ENCODE peak calls at places on chromosomes 6 and 20, in four cellular contexts. One of them, this sample, is unnamed.

GRCh38 chr6:80489911-80490635 is 383.6 kb downstream of the BCKDHB start:
- DNase-seq in H1: no peak
- DNase-seq in HepG2: no peak
- DNase-seq in K562: no peak
- DNase-seq in this sample: no peak

GRCh38 chr20:15320941-15321340 is 983.5 kb upstream of the FLRT3 start:
- DNase-seq in H1: no peak
- DNase-seq in K562: no peak
- DNase-seq in HepG2: no peak
- DNase-seq in this sample: no peak

GRCh38 chr20:52103911-52104545 is 87.6 kb downstream of the ZFP64 start:
- DNase-seq in HepG2: no peak
- DNase-seq in K562: no peak
- DNase-seq in H1: peak; percentile 65
- DNase-seq in this sample: no peak

GRCh38 chr20:38136421-38137245 is 28.4 kb downstream of the TGM2 start:
- DNase-seq in HepG2: no peak
- DNase-seq in K562: no peak
- DNase-seq in H1: no peak
- DNase-seq in this sample: no peak

GRCh38 chr6:32529697-32530429 is at the start of gene HLA-DRB5:
- DNase-seq in K562: no peak
- DNase-seq in H1: no peak
- DNase-seq in HepG2: no peak
- DNase-seq in this sample: no peak

GRCh38 chr20:62753626-62754025 is 42.6 kb upstream of the MRGBP start:
- DNase-seq in K562: no peak
- DNase-seq in HepG2: no peak
- DNase-seq in H1: no peak
- DNase-seq in this sample: no peak

GRCh38 chr20:32358632-32358882 is 426 bp downstream of the ASXL1 start:
- DNase-seq in K562: no peak
- DNase-seq in H1: no peak
- DNase-seq in HepG2: no peak
- DNase-seq in this sample: no peak

GRCh38 chr6:24522090-24522820 is 27.5 kb downstream of the ALDH5A1 start:
- DNase-seq in K562: peak; percentile 38
- DNase-seq in H1: no peak
- DNase-seq in HepG2: no peak
- DNase-seq in this sample: no peak

GRCh38 chr20:53679597-53680309 is 86.1 kb upstream of the ZNF217 start:
- DNase-seq in H1: no peak
- DNase-seq in K562: no peak
- DNase-seq in HepG2: peak; percentile 50
- DNase-seq in this sample: no peak

GRCh38 chr6:105243487-105243886 is 63.7 kb upstream of the POPDC3 start:
- DNase-seq in HepG2: no peak
- DNase-seq in H1: no peak
- DNase-seq in K562: no peak
- DNase-seq in this sample: no peak

GRCh38 chr20:1414982-1415381 is 22.1 kb upstream of the FKBP1A start:
- DNase-seq in HepG2: no peak
- DNase-seq in K562: no peak
- DNase-seq in H1: no peak
- DNase-seq in this sample: no peak

GRCh38 chr6:149961728-149962425 is 1.9 kb upstream of the ULBP1 start:
- DNase-seq in H1: no peak
- DNase-seq in K562: peak; percentile 25
- DNase-seq in HepG2: no peak
- DNase-seq in this sample: peak; percentile 53

GRCh38 chr6:139187489-139187888 is 52.6 kb downstream of the HECA start:
- DNase-seq in HepG2: no peak
- DNase-seq in H1: no peak
- DNase-seq in K562: no peak
- DNase-seq in this sample: no peak

GRCh38 chr6:56435326-56435725 is 187.9 kb upstream of the COL21A1 start:
- DNase-seq in HepG2: no peak
- DNase-seq in H1: no peak
- DNase-seq in K562: no peak
- DNase-seq in this sample: no peak

GRCh38 chr6:34964564-34964963 is 75.5 kb downstream of the ANKS1A start:
- DNase-seq in HepG2: no peak
- DNase-seq in K562: no peak
- DNase-seq in H1: no peak
- DNase-seq in this sample: no peak
- TF ChIP-seq PHF8 in HepG2: no peak
- TF ChIP-seq PHF8 in K562: no peak
- TF ChIP-seq PHF8 in H1: no peak
- TF ChIP-seq PHF8 in this sample: no peak

DNA sequence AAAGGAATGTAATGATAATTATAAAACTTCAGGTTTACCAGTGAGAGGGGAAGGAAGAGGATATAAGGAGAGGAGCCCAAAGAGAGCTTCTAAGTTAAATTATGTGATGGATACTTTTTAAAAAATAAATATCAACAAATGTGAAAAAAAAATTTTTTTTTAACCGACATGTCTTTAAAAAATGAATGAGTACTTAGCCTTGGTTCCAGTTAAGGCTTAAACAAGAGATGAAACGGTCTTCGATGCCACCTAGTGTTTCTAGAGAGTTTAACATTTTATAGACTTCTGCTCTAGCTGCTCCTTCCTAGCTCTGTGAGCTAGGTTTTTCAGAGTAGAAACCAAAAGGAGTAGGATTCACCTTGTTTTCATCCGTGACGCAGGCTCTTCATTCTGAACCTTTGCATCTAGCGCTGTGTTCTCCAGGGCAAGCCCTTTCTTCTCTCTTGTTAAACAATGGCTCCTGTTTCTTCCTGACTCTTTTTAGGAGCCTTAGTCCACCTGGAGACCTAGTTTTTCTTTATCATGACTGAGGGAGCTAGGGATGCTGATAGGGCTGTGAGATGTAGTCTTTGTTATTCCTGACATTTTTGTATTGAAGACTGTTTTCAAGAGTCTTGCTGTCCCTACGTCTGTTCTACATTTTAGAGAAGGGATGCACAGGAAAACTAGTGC is 42.4 kb upstream of the GNRH2 start:
- DNase-seq in HepG2: no peak
- DNase-seq in K562: peak; percentile 18
- DNase-seq in H1: no peak
- DNase-seq in this sample: peak; percentile 60
- TF ChIP-seq PHF8 in HepG2: no peak
- TF ChIP-seq PHF8 in K562: no peak
- TF ChIP-seq PHF8 in H1: no peak
- TF ChIP-seq PHF8 in this sample: no peak

GRCh38 chr20:45945678-45946148 is 11.2 kb downstream of the PCIF1 start:
- DNase-seq in HepG2: no peak
- DNase-seq in H1: no peak
- DNase-seq in K562: no peak
- DNase-seq in this sample: no peak
- TF ChIP-seq PHF8 in HepG2: no peak
- TF ChIP-seq PHF8 in H1: no peak
- TF ChIP-seq PHF8 in K562: no peak
- TF ChIP-seq PHF8 in this sample: no peak

GRCh38 chr20:46004187-46004586 is 4.5 kb upstream of the MMP9 start:
- DNase-seq in H1: no peak
- DNase-seq in K562: no peak
- DNase-seq in HepG2: no peak
- DNase-seq in this sample: no peak
- TF ChIP-seq PHF8 in H1: no peak
- TF ChIP-seq PHF8 in K562: no peak
- TF ChIP-seq PHF8 in HepG2: no peak
- TF ChIP-seq PHF8 in this sample: no peak

GRCh38 chr6:145733770-145734169 is 1.6 kb downstream of the EPM2A start:
- DNase-seq in K562: peak; percentile 24
- DNase-seq in HepG2: no peak
- DNase-seq in H1: no peak
- DNase-seq in this sample: no peak
- TF ChIP-seq PHF8 in K562: no peak
- TF ChIP-seq PHF8 in HepG2: no peak
- TF ChIP-seq PHF8 in H1: no peak
- TF ChIP-seq PHF8 in this sample: no peak

DNA sequence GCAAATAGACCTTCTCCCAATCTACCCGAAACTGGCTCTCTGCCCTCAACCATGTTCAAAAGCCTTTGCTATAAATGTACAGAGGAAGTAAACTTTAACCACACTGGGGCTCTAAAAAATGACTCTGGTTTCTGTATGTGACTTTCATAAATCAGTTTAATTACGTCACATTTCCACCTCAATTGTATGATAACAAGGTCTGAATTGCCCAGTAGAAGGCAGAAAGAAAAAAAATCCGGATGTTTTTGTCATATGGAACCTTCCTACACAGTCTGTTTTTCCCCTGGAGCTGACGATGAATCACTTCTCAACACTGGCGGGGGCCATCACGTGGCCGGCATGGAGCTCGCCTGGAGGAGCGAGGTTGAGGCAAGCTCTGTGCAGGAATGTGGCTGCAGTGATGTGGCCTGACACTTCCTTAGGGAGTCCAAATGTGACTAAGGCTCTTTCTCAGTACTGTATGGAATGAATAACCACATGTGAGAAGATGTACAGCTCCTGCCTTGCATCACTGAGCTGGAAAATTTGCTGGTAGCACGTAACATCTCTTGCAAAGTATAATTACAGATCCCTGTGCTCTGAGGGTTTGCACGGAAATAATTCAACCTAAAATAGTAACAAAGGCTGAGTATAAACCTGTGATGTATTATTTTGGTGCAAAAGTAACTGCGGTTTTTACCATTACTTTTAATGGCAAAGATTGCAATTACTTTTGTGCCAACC is 58.5 kb upstream of the SNX9 start:
- DNase-seq in K562: peak; percentile 66
- DNase-seq in H1: no peak
- DNase-seq in HepG2: peak; percentile 77
- DNase-seq in this sample: peak; percentile 88
- TF ChIP-seq PHF8 in K562: no peak
- TF ChIP-seq PHF8 in H1: no peak
- TF ChIP-seq PHF8 in HepG2: no peak
- TF ChIP-seq PHF8 in this sample: no peak